ENCODE peak calls at places on chromosome 14, in eight cellular contexts. A, B, D, W, E, H, L and R are unnamed samples.

GRCh38 chr14:65211341-65211987 is 109.1 kb upstream of the MAX start:
- DNase-seq in A (peak), L (no peak), D (no peak), E (no peak), H (peak), W (no peak), B (no peak), R (peak)

GRCh38 chr14:36510078-36510799 is 9.8 kb downstream of the NKX2-1 start:
- DNase-seq in W (no peak), E (no peak), A (no peak), D (peak), B (no peak), L (no peak), H (no peak), R (no peak)

GRCh38 chr14:101734241-101734847 is 27.2 kb upstream of the PPP2R5C start:
- DNase-seq in D (no peak), L (no peak), W (no peak), E (no peak), B (no peak), H (no peak), A (no peak), R (no peak)

GRCh38 chr14:52961060-52961639 is 10.3 kb upstream of the FERMT2 start:
- DNase-seq in D (peak), E (peak), H (peak), A (peak), B (peak), W (peak), L (no peak), R (peak)

GRCh38 chr14:54471641-54472040 is 17.1 kb downstream of the GMFB start:
- DNase-seq in H (no peak), E (no peak), B (no peak), A (no peak), L (no peak), W (no peak), D (no peak), R (no peak)

GRCh38 chr14:79274641-79275366 is 936.5 kb downstream of the DIO2 start:
- DNase-seq in D (peak), L (no peak), H (no peak), A (peak), W (no peak), B (no peak), E (no peak), R (peak)

GRCh38 chr14:101960225-101960624 is 4.1 kb upstream of the DYNC1H1 start:
- DNase-seq in E (no peak), L (no peak), B (no peak), W (no peak), A (no peak), H (no peak), D (no peak), R (peak)

GRCh38 chr14:91987192-91987591 is 39.7 kb upstream of the FBLN5 start:
- DNase-seq in D (no peak), B (no peak), H (no peak), W (no peak), E (no peak), L (no peak), A (no peak), R (no peak)

GRCh38 chr14:21098134-21098891 is at the start of gene ZNF219:
- DNase-seq in D (peak), H (peak), B (peak), L (no peak), E (no peak), W (no peak), A (peak), R (peak)

GRCh38 chr14:68695326-68695768 is 97.5 kb downstream of the ZFP36L1 start:
- DNase-seq in B (peak), H (peak), A (peak), L (peak), E (no peak), D (no peak), W (peak), R (peak)

GRCh38 chr14:33986804-33987203 is 35.9 kb upstream of the EGLN3 start:
- DNase-seq in A (peak), H (peak), W (peak), L (no peak), E (no peak), B (no peak), D (no peak), R (peak)

GRCh38 chr14:89351364-89351957 is 65.6 kb downstream of the FOXN3 start:
- DNase-seq in W (no peak), A (peak), E (no peak), H (peak), L (no peak), D (peak), B (peak), R (peak)

GRCh38 chr14:35940291-35940690 is 114.2 kb downstream of the BRMS1L start:
- DNase-seq in E (no peak), H (no peak), W (no peak), D (no peak), A (no peak), B (no peak), L (no peak), R (peak)

GRCh38 chr14:90675399-90675798 is 140.8 kb downstream of the TTC7B start:
- DNase-seq in H (no peak), W (peak), D (no peak), E (no peak), L (no peak), B (no peak), A (peak), R (peak)

GRCh38 chr14:24952851-24953666 is 96.9 kb downstream of the STXBP6 start:
- DNase-seq in E (no peak), L (no peak), A (peak), D (peak), H (no peak), W (no peak), B (no peak), R (no peak)